ENCODE peak calls at places on chromosomes 1 and 21, in five cellular contexts. S, K, W, Z and J are unnamed samples.
A peak's percentile ranks its signal among the peaks of the same experiment; 100 is the strongest.

GRCh38 chr1:975896-976683 is 5.8 kb downstream of the PERM1 start:
- DNase-seq in K (peak; percentile 16), S (peak; percentile 43), W (peak; percentile 84), Z (no peak), J (peak; percentile 53)

GRCh38 chr21:28952686-28953085 is 40.0 kb downstream of the LTN1 start:
- DNase-seq in S (no peak), K (no peak), Z (no peak), W (no peak), J (no peak)

GRCh38 chr1:169115891-169116585 is 9.5 kb downstream of the ATP1B1 start:
- DNase-seq in S (no peak), Z (no peak), W (no peak), K (no peak), J (peak; percentile 45)

GRCh38 chr21:42688841-42689371 is 35.5 kb downstream of the PDE9A start:
- DNase-seq in K (no peak), S (no peak), Z (no peak), W (no peak), J (no peak)

GRCh38 chr1:200794506-200795065 is 55.9 kb downstream of the CAMSAP2 start:
- DNase-seq in W (no peak), Z (no peak), K (no peak), S (no peak), J (no peak)

GRCh38 chr21:45164124-45164511 is 89.7 kb downstream of the ADARB1 start:
- DNase-seq in K (no peak), S (no peak), W (no peak), Z (no peak), J (no peak)

GRCh38 chr1:1400576-1401456 is 1.7 kb upstream of the CCNL2 start:
- DNase-seq in K (no peak), Z (no peak), W (no peak), S (no peak), J (no peak)

GRCh38 chr1:184801503-184801902 is 46.8 kb upstream of the EDEM3 start:
- DNase-seq in W (no peak), S (no peak), Z (peak; percentile 68), K (peak; percentile 75), J (no peak)

GRCh38 chr1:160704250-160704649 is 7.4 kb downstream of the CD48 start:
- DNase-seq in K (no peak), Z (no peak), S (no peak), W (no peak), J (no peak)

GRCh38 chr1:24289937-24290595 is 29.1 kb upstream of the GRHL3 start:
- DNase-seq in Z (peak; percentile 77), S (no peak), W (no peak), K (peak; percentile 90), J (no peak)

GRCh38 chr1:55321947-55322346 is 106.8 kb upstream of the USP24 start:
- DNase-seq in Z (no peak), W (no peak), K (peak; percentile 37), S (no peak), J (no peak)

GRCh38 chr1:245154429-245155185 is at the start of gene KIF26B:
- DNase-seq in K (peak; percentile 73), W (peak; percentile 61), Z (no peak), S (no peak), J (peak; percentile 7)

GRCh38 chr1:166164995-166165660 is 1.7 kb downstream of the FAM78B start:
- DNase-seq in K (peak; percentile 66), S (no peak), Z (no peak), W (peak; percentile 62), J (no peak)